ENCODE peak calls at places on chromosome 9, in four cellular contexts. D is A172, G is HFFc6, S is H9. W is an unnamed sample.

GRCh38 chr9:117073071-117073470 is 341.8 kb downstream of the ASTN2 start:
- DNase-seq in G (no peak), D (no peak), S (peak), W (peak)

GRCh38 chr9:136346927-136347465 is 16.5 kb downstream of the DNLZ start:
- DNase-seq in G (no peak), S (no peak), D (no peak), W (no peak)

GRCh38 chr9:80874276-80874675 is 815.1 kb downstream of the TLE1 start:
- DNase-seq in S (no peak), D (peak), G (peak), W (no peak)

GRCh38 chr9:108386859-108387384 is 468.9 kb downstream of the ACTL7B start:
- DNase-seq in G (peak), D (peak), S (no peak), W (no peak)

GRCh38 chr9:2260401-2261306 is 245.5 kb downstream of the SMARCA2 start:
- DNase-seq in G (peak), S (no peak), D (peak), W (no peak)

GRCh38 chr9:37596504-37596903 is 4.1 kb upstream of the TOMM5 start:
- DNase-seq in G (no peak), S (no peak), D (no peak), W (no peak)

GRCh38 chr9:3181049-3181953 is 337.4 kb upstream of the PUM3 start:
- DNase-seq in D (no peak), S (peak), G (no peak), W (peak)

GRCh38 chr9:129351058-129351641 is 173.1 kb upstream of the IER5L start:
- DNase-seq in S (peak), D (no peak), G (no peak), W (peak)

GRCh38 chr9:5951686-5952211 is 61.1 kb downstream of the MLANA start:
- DNase-seq in D (no peak), S (no peak), G (peak), W (no peak)